ENCODE peak calls at places on chromosomes 7 and 10, in eight cellular contexts. B, S, Y, L, X, W, N and R are unnamed samples.

GRCh38 chr7:75892634-75893272 is 13.9 kb downstream of the RHBDD2 start:
- DNase-seq in B (peak; percentile 27), S (peak; percentile 81), Y (no peak), L (no peak), X (no peak), W (no peak), N (no peak), R (no peak)

GRCh38 chr7:82906502-82906901 is 256.2 kb downstream of the PCLO start:
- DNase-seq in B (no peak), S (no peak), Y (no peak), L (no peak), X (no peak), W (no peak), N (no peak), R (no peak)

GRCh38 chr10:14605231-14605925 is 169.3 kb downstream of the FAM107B start:
- DNase-seq in B (peak; percentile 70), S (no peak), Y (peak; percentile 68), L (no peak), X (no peak), W (no peak), N (no peak), R (peak; percentile 45)

GRCh38 chr10:31090894-31091607 is 59.4 kb upstream of the ZNF438 start:
- DNase-seq in B (no peak), S (no peak), Y (no peak), L (no peak), X (no peak), W (no peak), N (no peak), R (no peak)

GRCh38 chr7:149823191-149823630 is 15.0 kb upstream of the ZNF862 start:
- DNase-seq in B (no peak), S (no peak), Y (no peak), L (no peak), X (no peak), W (no peak), N (no peak), R (no peak)

GRCh38 chr7:81937091-81937490 is 167.2 kb upstream of the HGF start:
- DNase-seq in B (no peak), S (no peak), Y (no peak), L (no peak), X (no peak), W (no peak), N (no peak), R (no peak)

GRCh38 chr10:36224431-36224985 is 582.4 kb upstream of the FZD8 start:
- DNase-seq in B (peak; percentile 53), S (no peak), Y (no peak), L (no peak), X (no peak), W (no peak), N (no peak), R (no peak)

GRCh38 chr7:24965831-24966708 is 13.9 kb downstream of the OSBPL3 start:
- DNase-seq in B (no peak), S (no peak), Y (no peak), L (no peak), X (no peak), W (no peak), N (no peak), R (no peak)

GRCh38 chr7:148223130-148223529 is 367.4 kb upstream of the C7orf33 start:
- DNase-seq in B (no peak), S (no peak), Y (no peak), L (no peak), X (no peak), W (no peak), N (no peak), R (no peak)

GRCh38 chr7:101743995-101744360 is 73.4 kb upstream of the CUX1 start:
- DNase-seq in B (no peak), S (no peak), Y (no peak), L (no peak), X (no peak), W (no peak), N (no peak), R (no peak)

GRCh38 chr7:26192485-26193087 is 8.0 kb downstream of the HNRNPA2B1 start:
- DNase-seq in B (no peak), S (no peak), Y (no peak), L (no peak), X (no peak), W (no peak), N (no peak), R (no peak)

GRCh38 chr7:96784597-96784996 is 75.0 kb upstream of the SEM1 start:
- DNase-seq in B (no peak), S (no peak), Y (no peak), L (no peak), X (no peak), W (no peak), N (no peak), R (no peak)

GRCh38 chr7:123712619-123713018 is 36.2 kb downstream of the WASL start:
- DNase-seq in B (peak; percentile 71), S (no peak), Y (peak; percentile 53), L (no peak), X (peak; percentile 30), W (no peak), N (no peak), R (no peak)

GRCh38 chr10:119025336-119025735 is 4.2 kb upstream of the NANOS1 start:
- DNase-seq in B (peak; percentile 90), S (peak; percentile 79), Y (peak; percentile 92), L (no peak), X (no peak), W (no peak), N (no peak), R (peak; percentile 92)